ENCODE peak calls at places on chromosomes 5 and 9, in five cellular contexts. F is ELR, H is foreskin fibroblast, T is aorta, S is endothelial cell. N is an unnamed sample.

GRCh38 chr9:127307802-127308201 is 43.2 kb downstream of the GARNL3 start:
- DNase-seq in F (no peak), H (no peak), T (no peak), S (no peak), N (no peak)

GRCh38 chr9:133406039-133406438 is 11.8 kb downstream of the REXO4 start:
- DNase-seq in F (no peak), H (no peak), T (no peak), S (no peak), N (no peak)

GRCh38 chr5:170450041-170450660 is 53.7 kb upstream of the KCNIP1 start:
- DNase-seq in F (peak), H (no peak), T (no peak), S (no peak), N (no peak)

GRCh38 chr9:79581388-79581787 is 9.6 kb downstream of the TLE4 start:
- DNase-seq in F (peak), H (no peak), T (no peak), S (no peak), N (peak)

GRCh38 chr5:132497488-132497997 is 7.0 kb upstream of the IRF1 start:
- DNase-seq in F (peak), H (peak), T (peak), S (no peak), N (peak)

GRCh38 chr5:177005619-177006264 is 837 bp downstream of the UIMC1 start:
- DNase-seq in F (peak), H (peak), T (peak), S (peak), N (peak)

GRCh38 chr5:37121465-37121864 is 127.7 kb downstream of the CPLANE1 start:
- DNase-seq in F (no peak), H (no peak), T (no peak), S (no peak), N (no peak)

GRCh38 chr9:107948086-107948485 is 458.5 kb upstream of the KLF4 start:
- DNase-seq in F (peak), H (no peak), T (no peak), S (no peak), N (no peak)

GRCh38 chr9:127360829-127361228 is 36.1 kb upstream of the SLC2A8 start:
- DNase-seq in F (peak), H (peak), T (no peak), S (no peak), N (peak)

GRCh38 chr5:54440456-54440893 is 15.0 kb upstream of the HSPB3 start:
- DNase-seq in F (no peak), H (no peak), T (no peak), S (no peak), N (no peak)

GRCh38 chr9:123415593-123415930 is 59.6 kb downstream of the CRB2 start:
- DNase-seq in F (no peak), H (no peak), T (peak), S (no peak), N (no peak)